ENCODE peak calls at places on chromosome 12, in seven cellular contexts. One of them, this sample, is unnamed.

GRCh38 chr12:102539651-102540553 is 59.5 kb upstream of the IGF1 start:
- DNase-seq in NCI-H510A: no peak
- DNase-seq in GDM1: no peak
- DNase-seq in iris pigment epithelial cell: peak
- DNase-seq in A549: peak
- DNase-seq in foreskin fibroblast: peak
- DNase-seq in WERI-Rb-1: no peak
- DNase-seq in this sample: peak

GRCh38 chr12:77204055-77204454 is 138.7 kb upstream of the E2F7 start:
- DNase-seq in NCI-H510A: no peak
- DNase-seq in GDM1: no peak
- DNase-seq in iris pigment epithelial cell: no peak
- DNase-seq in A549: no peak
- DNase-seq in foreskin fibroblast: no peak
- DNase-seq in WERI-Rb-1: no peak
- DNase-seq in this sample: no peak

GRCh38 chr12:12466157-12466556 is 96.5 kb downstream of the DUSP16 start:
- DNase-seq in NCI-H510A: no peak
- DNase-seq in GDM1: no peak
- DNase-seq in iris pigment epithelial cell: no peak
- DNase-seq in A549: no peak
- DNase-seq in foreskin fibroblast: no peak
- DNase-seq in WERI-Rb-1: no peak
- DNase-seq in this sample: no peak

GRCh38 chr12:109604902-109605536 is 31.4 kb downstream of the MVK start:
- DNase-seq in NCI-H510A: no peak
- DNase-seq in GDM1: no peak
- DNase-seq in iris pigment epithelial cell: no peak
- DNase-seq in A549: no peak
- DNase-seq in foreskin fibroblast: no peak
- DNase-seq in WERI-Rb-1: peak
- DNase-seq in this sample: no peak

GRCh38 chr12:49295087-49296001 is at the start of gene PRPH:
- DNase-seq in NCI-H510A: no peak
- DNase-seq in GDM1: no peak
- DNase-seq in iris pigment epithelial cell: no peak
- DNase-seq in A549: no peak
- DNase-seq in foreskin fibroblast: no peak
- DNase-seq in WERI-Rb-1: no peak
- DNase-seq in this sample: no peak

GRCh38 chr12:1724250-1724649 is 33.4 kb downstream of the ADIPOR2 start:
- DNase-seq in NCI-H510A: no peak
- DNase-seq in GDM1: no peak
- DNase-seq in iris pigment epithelial cell: no peak
- DNase-seq in A549: no peak
- DNase-seq in foreskin fibroblast: no peak
- DNase-seq in WERI-Rb-1: no peak
- DNase-seq in this sample: no peak

GRCh38 chr12:94892544-94893267 is 110.8 kb downstream of the NDUFA12 start:
- DNase-seq in NCI-H510A: no peak
- DNase-seq in GDM1: no peak
- DNase-seq in iris pigment epithelial cell: no peak
- DNase-seq in A549: no peak
- DNase-seq in foreskin fibroblast: no peak
- DNase-seq in WERI-Rb-1: no peak
- DNase-seq in this sample: no peak

GRCh38 chr12:55060470-55060869 is 40.7 kb downstream of the NEUROD4 start:
- DNase-seq in NCI-H510A: no peak
- DNase-seq in GDM1: no peak
- DNase-seq in iris pigment epithelial cell: no peak
- DNase-seq in A549: no peak
- DNase-seq in foreskin fibroblast: no peak
- DNase-seq in WERI-Rb-1: peak
- DNase-seq in this sample: no peak

GRCh38 chr12:124195226-124195938 is 99.5 kb upstream of the RFLNA start:
- DNase-seq in NCI-H510A: no peak
- DNase-seq in GDM1: no peak
- DNase-seq in iris pigment epithelial cell: no peak
- DNase-seq in A549: no peak
- DNase-seq in foreskin fibroblast: no peak
- DNase-seq in WERI-Rb-1: no peak
- DNase-seq in this sample: no peak

GRCh38 chr12:104049278-104050257 is at the start of gene GLT8D2:
- DNase-seq in NCI-H510A: no peak
- DNase-seq in GDM1: no peak
- DNase-seq in iris pigment epithelial cell: peak
- DNase-seq in A549: no peak
- DNase-seq in foreskin fibroblast: peak
- DNase-seq in WERI-Rb-1: no peak
- DNase-seq in this sample: peak

GRCh38 chr12:57430117-57430930 is 519 bp downstream of the R3HDM2 start:
- DNase-seq in NCI-H510A: peak
- DNase-seq in GDM1: peak
- DNase-seq in iris pigment epithelial cell: peak
- DNase-seq in A549: no peak
- DNase-seq in foreskin fibroblast: no peak
- DNase-seq in WERI-Rb-1: no peak
- DNase-seq in this sample: no peak

GRCh38 chr12:68896881-68897540 is 36.0 kb downstream of the CPM start:
- DNase-seq in NCI-H510A: no peak
- DNase-seq in GDM1: no peak
- DNase-seq in iris pigment epithelial cell: no peak
- DNase-seq in A549: no peak
- DNase-seq in foreskin fibroblast: no peak
- DNase-seq in WERI-Rb-1: no peak
- DNase-seq in this sample: no peak

GRCh38 chr12:96047621-96048211 is 12.3 kb upstream of the LTA4H start:
- DNase-seq in NCI-H510A: peak
- DNase-seq in GDM1: peak
- DNase-seq in iris pigment epithelial cell: peak
- DNase-seq in A549: peak
- DNase-seq in foreskin fibroblast: peak
- DNase-seq in WERI-Rb-1: no peak
- DNase-seq in this sample: peak

GRCh38 chr12:109981311-109981710 is 14.9 kb downstream of the GIT2 start:
- DNase-seq in NCI-H510A: no peak
- DNase-seq in GDM1: no peak
- DNase-seq in iris pigment epithelial cell: no peak
- DNase-seq in A549: no peak
- DNase-seq in foreskin fibroblast: no peak
- DNase-seq in WERI-Rb-1: no peak
- DNase-seq in this sample: no peak

GRCh38 chr12:90126125-90126524 is 417.5 kb upstream of the ATP2B1 start:
- DNase-seq in NCI-H510A: no peak
- DNase-seq in GDM1: no peak
- DNase-seq in iris pigment epithelial cell: no peak
- DNase-seq in A549: peak
- DNase-seq in foreskin fibroblast: no peak
- DNase-seq in WERI-Rb-1: no peak
- DNase-seq in this sample: no peak

GRCh38 chr12:51821423-51822260 is 26.9 kb downstream of the FIGNL2 start:
- DNase-seq in NCI-H510A: no peak
- DNase-seq in GDM1: no peak
- DNase-seq in iris pigment epithelial cell: no peak
- DNase-seq in A549: no peak
- DNase-seq in foreskin fibroblast: no peak
- DNase-seq in WERI-Rb-1: no peak
- DNase-seq in this sample: no peak

GRCh38 chr12:44117368-44117767 is 281.5 kb downstream of the TMEM117 start:
- DNase-seq in NCI-H510A: no peak
- DNase-seq in GDM1: no peak
- DNase-seq in iris pigment epithelial cell: no peak
- DNase-seq in A549: no peak
- DNase-seq in foreskin fibroblast: peak
- DNase-seq in WERI-Rb-1: no peak
- DNase-seq in this sample: peak

GRCh38 chr12:52637299-52637698 is 14.7 kb downstream of the KRT2 start:
- DNase-seq in NCI-H510A: no peak
- DNase-seq in GDM1: no peak
- DNase-seq in iris pigment epithelial cell: no peak
- DNase-seq in A549: no peak
- DNase-seq in foreskin fibroblast: no peak
- DNase-seq in WERI-Rb-1: no peak
- DNase-seq in this sample: no peak

GRCh38 chr12:28130625-28131598 is 59.3 kb upstream of the CCDC91 start:
- DNase-seq in NCI-H510A: no peak
- DNase-seq in GDM1: no peak
- DNase-seq in iris pigment epithelial cell: peak
- DNase-seq in A549: peak
- DNase-seq in foreskin fibroblast: peak
- DNase-seq in WERI-Rb-1: no peak
- DNase-seq in this sample: peak

GRCh38 chr12:27965411-27965810 is 7.1 kb downstream of the PTHLH start:
- DNase-seq in NCI-H510A: no peak
- DNase-seq in GDM1: no peak
- DNase-seq in iris pigment epithelial cell: peak
- DNase-seq in A549: no peak
- DNase-seq in foreskin fibroblast: no peak
- DNase-seq in WERI-Rb-1: no peak
- DNase-seq in this sample: no peak

GRCh38 chr12:99370742-99371141 is 276.8 kb upstream of the GARIN6 start:
- DNase-seq in NCI-H510A: no peak
- DNase-seq in GDM1: no peak
- DNase-seq in iris pigment epithelial cell: no peak
- DNase-seq in A549: no peak
- DNase-seq in foreskin fibroblast: no peak
- DNase-seq in WERI-Rb-1: no peak
- DNase-seq in this sample: no peak

GRCh38 chr12:49331360-49332222 is 5.4 kb downstream of the C1QL4 start:
- DNase-seq in NCI-H510A: peak
- DNase-seq in GDM1: no peak
- DNase-seq in iris pigment epithelial cell: peak
- DNase-seq in A549: peak
- DNase-seq in foreskin fibroblast: peak
- DNase-seq in WERI-Rb-1: peak
- DNase-seq in this sample: peak

GRCh38 chr12:102480401-102480800 is at the start of gene IGF1:
- DNase-seq in NCI-H510A: no peak
- DNase-seq in GDM1: no peak
- DNase-seq in iris pigment epithelial cell: peak
- DNase-seq in A549: no peak
- DNase-seq in foreskin fibroblast: peak
- DNase-seq in WERI-Rb-1: peak
- DNase-seq in this sample: no peak

GRCh38 chr12:15719230-15719629 is 70.0 kb downstream of the EPS8 start:
- DNase-seq in NCI-H510A: no peak
- DNase-seq in GDM1: no peak
- DNase-seq in iris pigment epithelial cell: peak
- DNase-seq in A549: no peak
- DNase-seq in foreskin fibroblast: no peak
- DNase-seq in WERI-Rb-1: no peak
- DNase-seq in this sample: no peak

GRCh38 chr12:112018571-112019237 is 5.5 kb downstream of the ERP29 start:
- DNase-seq in NCI-H510A: no peak
- DNase-seq in GDM1: no peak
- DNase-seq in iris pigment epithelial cell: peak
- DNase-seq in A549: no peak
- DNase-seq in foreskin fibroblast: peak
- DNase-seq in WERI-Rb-1: no peak
- DNase-seq in this sample: peak

GRCh38 chr12:92085040-92085439 is 60.6 kb downstream of the BTG1 start:
- DNase-seq in NCI-H510A: no peak
- DNase-seq in GDM1: no peak
- DNase-seq in iris pigment epithelial cell: no peak
- DNase-seq in A549: no peak
- DNase-seq in foreskin fibroblast: no peak
- DNase-seq in WERI-Rb-1: no peak
- DNase-seq in this sample: no peak

GRCh38 chr12:47394070-47394469 is 311.8 kb downstream of the RPAP3 start:
- DNase-seq in NCI-H510A: no peak
- DNase-seq in GDM1: no peak
- DNase-seq in iris pigment epithelial cell: no peak
- DNase-seq in A549: peak
- DNase-seq in foreskin fibroblast: no peak
- DNase-seq in WERI-Rb-1: no peak
- DNase-seq in this sample: no peak

GRCh38 chr12:106645465-106646330 is 62.9 kb downstream of the RFX4 start:
- DNase-seq in NCI-H510A: no peak
- DNase-seq in GDM1: peak
- DNase-seq in iris pigment epithelial cell: no peak
- DNase-seq in A549: no peak
- DNase-seq in foreskin fibroblast: no peak
- DNase-seq in WERI-Rb-1: no peak
- DNase-seq in this sample: no peak

GRCh38 chr12:74317078-74317581 is 220.5 kb upstream of the ATXN7L3B start:
- DNase-seq in NCI-H510A: peak
- DNase-seq in GDM1: no peak
- DNase-seq in iris pigment epithelial cell: peak
- DNase-seq in A549: peak
- DNase-seq in foreskin fibroblast: no peak
- DNase-seq in WERI-Rb-1: peak
- DNase-seq in this sample: no peak

GRCh38 chr12:110934093-110934852 is 13.9 kb upstream of the MYL2 start:
- DNase-seq in NCI-H510A: no peak
- DNase-seq in GDM1: no peak
- DNase-seq in iris pigment epithelial cell: peak
- DNase-seq in A549: peak
- DNase-seq in foreskin fibroblast: no peak
- DNase-seq in WERI-Rb-1: no peak
- DNase-seq in this sample: no peak

GRCh38 chr12:130031571-130032189 is 127.9 kb upstream of the TMEM132D start:
- DNase-seq in NCI-H510A: no peak
- DNase-seq in GDM1: no peak
- DNase-seq in iris pigment epithelial cell: peak
- DNase-seq in A549: peak
- DNase-seq in foreskin fibroblast: no peak
- DNase-seq in WERI-Rb-1: peak
- DNase-seq in this sample: no peak

GRCh38 chr12:65707051-65707450 is 117.2 kb upstream of the HMGA2 start:
- DNase-seq in NCI-H510A: no peak
- DNase-seq in GDM1: no peak
- DNase-seq in iris pigment epithelial cell: peak
- DNase-seq in A549: no peak
- DNase-seq in foreskin fibroblast: no peak
- DNase-seq in WERI-Rb-1: no peak
- DNase-seq in this sample: no peak

GRCh38 chr12:3336606-3337311 is 154.2 kb upstream of the PRMT8 start:
- DNase-seq in NCI-H510A: no peak
- DNase-seq in GDM1: no peak
- DNase-seq in iris pigment epithelial cell: no peak
- DNase-seq in A549: no peak
- DNase-seq in foreskin fibroblast: no peak
- DNase-seq in WERI-Rb-1: no peak
- DNase-seq in this sample: no peak